ENCODE peak calls at places on chromosomes 13 and 19, in six cellular contexts. One of them, this sample, is unnamed.

GRCh38 chr19:30046522-30046921 is 104.5 kb downstream of the URI1 start:
- DNase-seq in A549: peak
- DNase-seq in BJ: no peak
- DNase-seq in heart right ventricle: no peak
- DNase-seq in AG09319: no peak
- DNase-seq in fibroblast of the aortic adventitia: no peak
- DNase-seq in this sample: no peak

GRCh38 chr19:32303193-32303592 is 42.2 kb upstream of the ZNF507 start:
- DNase-seq in A549: no peak
- DNase-seq in BJ: no peak
- DNase-seq in heart right ventricle: no peak
- DNase-seq in AG09319: no peak
- DNase-seq in fibroblast of the aortic adventitia: no peak
- DNase-seq in this sample: no peak

GRCh38 chr19:7188682-7189629 is 105.3 kb downstream of the INSR start:
- DNase-seq in A549: no peak
- DNase-seq in BJ: no peak
- DNase-seq in heart right ventricle: no peak
- DNase-seq in AG09319: no peak
- DNase-seq in fibroblast of the aortic adventitia: no peak
- DNase-seq in this sample: no peak

GRCh38 chr19:14550201-14550754 is 20.9 kb downstream of the TECR start:
- DNase-seq in A549: no peak
- DNase-seq in BJ: no peak
- DNase-seq in heart right ventricle: no peak
- DNase-seq in AG09319: no peak
- DNase-seq in fibroblast of the aortic adventitia: no peak
- DNase-seq in this sample: no peak

GRCh38 chr13:73317140-73317539 is 258.3 kb downstream of the KLF5 start:
- DNase-seq in A549: no peak
- DNase-seq in BJ: no peak
- DNase-seq in heart right ventricle: no peak
- DNase-seq in AG09319: no peak
- DNase-seq in fibroblast of the aortic adventitia: no peak
- DNase-seq in this sample: no peak

GRCh38 chr19:4267901-4268815 is 10.9 kb upstream of the SHD start:
- DNase-seq in A549: no peak
- DNase-seq in BJ: no peak
- DNase-seq in heart right ventricle: no peak
- DNase-seq in AG09319: no peak
- DNase-seq in fibroblast of the aortic adventitia: no peak
- DNase-seq in this sample: no peak

GRCh38 chr19:1289395-1290244 is 3.9 kb downstream of the EFNA2 start:
- DNase-seq in A549: no peak
- DNase-seq in BJ: no peak
- DNase-seq in heart right ventricle: no peak
- DNase-seq in AG09319: no peak
- DNase-seq in fibroblast of the aortic adventitia: no peak
- DNase-seq in this sample: no peak

GRCh38 chr19:6378036-6378435 is 2.3 kb upstream of the PSPN start:
- DNase-seq in A549: no peak
- DNase-seq in BJ: peak
- DNase-seq in heart right ventricle: no peak
- DNase-seq in AG09319: no peak
- DNase-seq in fibroblast of the aortic adventitia: peak
- DNase-seq in this sample: no peak

GRCh38 chr13:45518525-45519235 is 53.9 kb downstream of the COG3 start:
- DNase-seq in A549: no peak
- DNase-seq in BJ: no peak
- DNase-seq in heart right ventricle: no peak
- DNase-seq in AG09319: no peak
- DNase-seq in fibroblast of the aortic adventitia: peak
- DNase-seq in this sample: no peak

GRCh38 chr19:3080281-3080680 is 13.9 kb upstream of the GNA11 start:
- DNase-seq in A549: no peak
- DNase-seq in BJ: no peak
- DNase-seq in heart right ventricle: no peak
- DNase-seq in AG09319: peak
- DNase-seq in fibroblast of the aortic adventitia: peak
- DNase-seq in this sample: no peak

GRCh38 chr19:11016591-11016990 is 55.8 kb downstream of the SMARCA4 start:
- DNase-seq in A549: no peak
- DNase-seq in BJ: no peak
- DNase-seq in heart right ventricle: no peak
- DNase-seq in AG09319: no peak
- DNase-seq in fibroblast of the aortic adventitia: no peak
- DNase-seq in this sample: no peak

GRCh38 chr19:11017275-11018035 is 56.6 kb downstream of the SMARCA4 start:
- DNase-seq in A549: no peak
- DNase-seq in BJ: no peak
- DNase-seq in heart right ventricle: no peak
- DNase-seq in AG09319: no peak
- DNase-seq in fibroblast of the aortic adventitia: no peak
- DNase-seq in this sample: no peak

GRCh38 chr19:11013771-11014170 is 52.9 kb downstream of the SMARCA4 start:
- DNase-seq in A549: no peak
- DNase-seq in BJ: no peak
- DNase-seq in heart right ventricle: no peak
- DNase-seq in AG09319: no peak
- DNase-seq in fibroblast of the aortic adventitia: no peak
- DNase-seq in this sample: no peak

GRCh38 chr19:11012507-11012906 is 51.7 kb downstream of the SMARCA4 start:
- DNase-seq in A549: no peak
- DNase-seq in BJ: no peak
- DNase-seq in heart right ventricle: no peak
- DNase-seq in AG09319: no peak
- DNase-seq in fibroblast of the aortic adventitia: no peak
- DNase-seq in this sample: no peak

GRCh38 chr19:11014403-11014911 is 53.6 kb downstream of the SMARCA4 start:
- DNase-seq in A549: no peak
- DNase-seq in BJ: no peak
- DNase-seq in heart right ventricle: no peak
- DNase-seq in AG09319: no peak
- DNase-seq in fibroblast of the aortic adventitia: no peak
- DNase-seq in this sample: no peak
- TF ChIP-seq CTCF in A549: no peak
- TF ChIP-seq CTCF in BJ: no peak
- TF ChIP-seq CTCF in heart right ventricle: no peak
- TF ChIP-seq CTCF in AG09319: no peak
- TF ChIP-seq CTCF in fibroblast of the aortic adventitia: no peak
- TF ChIP-seq CTCF in this sample: no peak

GRCh38 chr13:99528547-99528946 is 27.3 kb downstream of the TM9SF2 start:
- DNase-seq in A549: peak
- DNase-seq in BJ: no peak
- DNase-seq in heart right ventricle: no peak
- DNase-seq in AG09319: no peak
- DNase-seq in fibroblast of the aortic adventitia: no peak
- DNase-seq in this sample: no peak
- TF ChIP-seq CTCF in A549: peak
- TF ChIP-seq CTCF in BJ: no peak
- TF ChIP-seq CTCF in heart right ventricle: no peak
- TF ChIP-seq CTCF in AG09319: peak
- TF ChIP-seq CTCF in fibroblast of the aortic adventitia: peak
- TF ChIP-seq CTCF in this sample: peak

GRCh38 chr19:42422576-42423461 is 4.4 kb downstream of the LIPE start:
- DNase-seq in A549: no peak
- DNase-seq in BJ: no peak
- DNase-seq in heart right ventricle: no peak
- DNase-seq in AG09319: no peak
- DNase-seq in fibroblast of the aortic adventitia: peak
- DNase-seq in this sample: no peak

GRCh38 chr19:42424345-42424707 is 2.9 kb downstream of the LIPE start:
- DNase-seq in A549: no peak
- DNase-seq in BJ: no peak
- DNase-seq in heart right ventricle: no peak
- DNase-seq in AG09319: no peak
- DNase-seq in fibroblast of the aortic adventitia: no peak
- DNase-seq in this sample: no peak

GRCh38 chr19:42422092-42422575 is 5.1 kb downstream of the LIPE start:
- DNase-seq in A549: no peak
- DNase-seq in BJ: no peak
- DNase-seq in heart right ventricle: peak
- DNase-seq in AG09319: no peak
- DNase-seq in fibroblast of the aortic adventitia: no peak
- DNase-seq in this sample: no peak

GRCh38 chr19:42424712-42425131 is 2.5 kb downstream of the LIPE start:
- DNase-seq in A549: no peak
- DNase-seq in BJ: no peak
- DNase-seq in heart right ventricle: peak
- DNase-seq in AG09319: no peak
- DNase-seq in fibroblast of the aortic adventitia: no peak
- DNase-seq in this sample: no peak

GRCh38 chr19:42423462-42424344 is 3.5 kb downstream of the LIPE start:
- DNase-seq in A549: peak
- DNase-seq in BJ: peak
- DNase-seq in heart right ventricle: peak
- DNase-seq in AG09319: peak
- DNase-seq in fibroblast of the aortic adventitia: peak
- DNase-seq in this sample: peak
- TF ChIP-seq CTCF in A549: no peak
- TF ChIP-seq CTCF in BJ: no peak
- TF ChIP-seq CTCF in heart right ventricle: no peak
- TF ChIP-seq CTCF in AG09319: no peak
- TF ChIP-seq CTCF in fibroblast of the aortic adventitia: no peak
- TF ChIP-seq CTCF in this sample: no peak

DNA sequence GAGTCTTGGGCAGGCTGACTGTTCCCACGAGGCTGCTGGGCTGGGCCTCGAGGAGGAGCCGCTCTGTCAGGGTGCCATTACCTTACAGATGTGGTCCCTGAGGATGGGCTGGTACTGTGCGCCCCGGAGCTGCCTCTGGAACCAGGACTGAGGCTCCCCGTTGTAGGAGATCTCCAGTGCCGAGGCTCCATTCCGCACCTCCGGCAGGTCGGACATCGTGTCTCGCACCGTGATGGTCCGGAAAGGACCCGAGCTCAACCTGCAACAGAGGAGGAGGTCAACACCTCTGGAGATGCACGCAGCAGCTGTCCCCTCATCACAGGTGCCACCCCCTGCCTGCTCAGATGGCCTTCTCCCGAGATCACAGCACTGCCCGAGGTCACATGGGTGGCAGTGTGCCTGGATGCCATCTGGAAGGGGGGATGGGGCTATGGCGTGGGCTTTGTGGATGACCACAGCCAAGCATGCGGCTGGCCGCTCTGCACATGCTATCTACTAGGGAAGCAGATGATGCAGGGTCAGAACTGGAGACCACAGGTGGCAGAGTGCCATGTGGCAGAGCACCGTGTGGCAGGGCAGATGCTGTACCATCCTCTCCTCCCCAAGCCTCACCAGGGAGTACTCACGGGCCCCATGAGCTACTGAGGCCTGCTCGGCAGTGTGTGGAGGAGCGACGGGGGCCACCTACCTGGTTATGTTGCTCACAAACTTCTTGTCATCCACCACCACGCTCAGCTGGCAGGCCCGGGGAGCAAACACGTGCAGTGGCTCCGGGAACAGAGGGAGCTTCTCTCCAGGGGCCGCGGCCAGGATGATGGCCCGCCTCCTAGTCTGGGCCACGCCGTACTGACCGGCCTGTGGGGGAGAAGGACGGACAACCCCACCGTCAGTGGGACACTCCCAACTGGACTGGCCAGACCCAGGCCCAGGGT is 18.3 kb upstream of the EIF3G start:
- DNase-seq in A549: no peak
- DNase-seq in BJ: no peak
- DNase-seq in heart right ventricle: no peak
- DNase-seq in AG09319: no peak
- DNase-seq in fibroblast of the aortic adventitia: no peak
- DNase-seq in this sample: peak
- TF ChIP-seq CTCF in A549: no peak
- TF ChIP-seq CTCF in BJ: no peak
- TF ChIP-seq CTCF in heart right ventricle: no peak
- TF ChIP-seq CTCF in AG09319: no peak
- TF ChIP-seq CTCF in fibroblast of the aortic adventitia: no peak
- TF ChIP-seq CTCF in this sample: no peak

DNA sequence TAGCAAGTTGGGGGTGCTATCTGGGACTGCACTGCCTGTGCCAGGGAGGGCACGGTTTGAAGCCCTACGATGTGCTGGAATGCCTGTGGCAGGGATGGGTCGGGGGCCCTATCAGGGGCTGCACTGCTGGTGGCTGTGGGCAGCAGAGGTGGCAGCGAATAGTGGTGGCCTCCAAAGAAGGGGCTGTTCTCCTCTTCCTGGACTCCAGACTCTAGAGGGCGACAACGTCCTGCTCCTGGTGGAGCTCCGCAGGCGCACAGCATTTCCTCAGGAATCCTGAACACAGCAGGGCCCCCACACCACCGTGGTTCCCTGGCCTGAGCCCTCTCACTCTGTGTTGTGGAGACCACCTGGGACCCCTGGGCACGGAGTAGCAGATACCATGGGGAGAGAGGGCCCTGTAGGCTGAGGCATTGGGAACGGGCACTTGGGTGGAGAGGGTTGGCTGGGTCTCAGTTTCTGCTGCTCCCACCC is 145.6 kb downstream of the TNFRSF19 start:
- DNase-seq in A549: peak
- DNase-seq in BJ: no peak
- DNase-seq in heart right ventricle: no peak
- DNase-seq in AG09319: no peak
- DNase-seq in fibroblast of the aortic adventitia: no peak
- DNase-seq in this sample: no peak
- TF ChIP-seq CTCF in A549: peak
- TF ChIP-seq CTCF in BJ: peak
- TF ChIP-seq CTCF in heart right ventricle: no peak
- TF ChIP-seq CTCF in AG09319: peak
- TF ChIP-seq CTCF in fibroblast of the aortic adventitia: peak
- TF ChIP-seq CTCF in this sample: peak

DNA sequence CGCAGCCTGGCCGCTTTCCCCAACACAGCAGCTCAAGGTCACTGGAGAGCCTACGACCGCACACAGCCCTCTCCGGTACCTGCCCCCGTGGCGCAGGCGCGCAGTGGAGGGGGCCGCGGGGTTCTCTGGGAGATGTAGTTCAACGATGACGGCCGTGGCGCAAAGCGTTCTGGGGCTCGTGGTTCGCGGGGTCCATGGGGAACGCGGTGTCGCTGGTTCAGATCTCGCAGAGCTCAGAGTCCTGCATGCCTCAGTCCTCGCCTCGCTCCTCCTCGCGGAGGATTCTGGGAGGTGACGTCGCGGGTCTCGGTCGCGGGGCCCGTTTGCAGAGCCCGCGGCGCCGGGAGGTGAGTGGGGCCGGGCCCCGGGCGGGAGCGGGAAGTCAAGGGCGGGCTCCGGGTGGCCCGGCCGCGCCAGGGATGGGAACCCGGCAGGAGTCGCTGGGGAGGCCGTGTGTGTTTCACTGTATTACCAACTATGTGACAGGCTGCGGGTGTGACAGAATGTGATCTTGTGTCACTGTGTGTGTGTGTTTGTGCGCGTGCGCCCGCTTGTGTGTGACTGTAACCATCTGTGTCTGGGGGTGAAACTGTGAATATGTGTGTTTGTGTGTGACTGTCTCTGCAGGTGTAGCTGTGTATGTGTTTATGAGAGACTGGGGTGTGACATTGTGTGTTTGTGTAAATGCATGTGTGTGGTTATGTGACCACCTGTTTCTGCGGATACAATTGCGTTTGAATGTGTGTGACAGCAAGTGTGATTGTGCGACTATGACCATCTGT is at the start of gene ZNF527:
- DNase-seq in A549: peak
- DNase-seq in BJ: peak
- DNase-seq in heart right ventricle: peak
- DNase-seq in AG09319: peak
- DNase-seq in fibroblast of the aortic adventitia: peak
- DNase-seq in this sample: peak
- TF ChIP-seq CTCF in A549: no peak
- TF ChIP-seq CTCF in BJ: peak
- TF ChIP-seq CTCF in heart right ventricle: no peak
- TF ChIP-seq CTCF in AG09319: peak
- TF ChIP-seq CTCF in fibroblast of the aortic adventitia: no peak
- TF ChIP-seq CTCF in this sample: no peak

This sample was measured in D721Med.